ENCODE peak calls at places on chromosomes 7 and 10, in four cellular contexts. X is H1, L is mesendoderm, W is H9. C is an unnamed sample.

GRCh38 chr10:117757121-117757795 is 214.7 kb downstream of the EMX2 start:
- DNase-seq in X (no peak), L (no peak), W (no peak), C (no peak)

GRCh38 chr10:114920459-114920858 is 17.5 kb upstream of the TRUB1 start:
- DNase-seq in X (no peak), L (no peak), W (no peak), C (no peak)

GRCh38 chr10:84845628-84846261 is 517.4 kb downstream of the CCSER2 start:
- DNase-seq in X (no peak), L (peak; percentile 85), W (peak; percentile 36), C (no peak)

GRCh38 chr7:55245271-55245723 is 119.8 kb upstream of the LANCL2 start:
- DNase-seq in X (no peak), L (no peak), W (no peak), C (peak; percentile 93)

GRCh38 chr10:12728569-12728968 is 272.9 kb downstream of the CCDC3 start:
- DNase-seq in X (no peak), L (no peak), W (no peak), C (peak; percentile 26)

GRCh38 chr7:69757990-69758430 is 159.7 kb downstream of the AUTS2 start:
- DNase-seq in X (no peak), L (peak; percentile 80), W (no peak), C (no peak)

GRCh38 chr7:103499976-103500375 is 54.0 kb upstream of the SLC26A5 start:
- DNase-seq in X (no peak), L (no peak), W (no peak), C (peak; percentile 52)

GRCh38 chr7:54904986-54905385 is 113.8 kb upstream of the EGFR start:
- DNase-seq in X (no peak), L (no peak), W (no peak), C (no peak)

GRCh38 chr10:73785721-73786511 is 510 bp downstream of the ZSWIM8 start:
- DNase-seq in X (no peak), L (peak; percentile 79), W (peak; percentile 59), C (peak; percentile 65)

GRCh38 chr7:140659727-140660396 is 12.9 kb upstream of the ADCK2 start:
- DNase-seq in X (no peak), L (no peak), W (no peak), C (peak; percentile 71)

GRCh38 chr10:27719052-27719451 is 26.6 kb downstream of the MKX start:
- DNase-seq in X (no peak), L (no peak), W (no peak), C (no peak)

DNA sequence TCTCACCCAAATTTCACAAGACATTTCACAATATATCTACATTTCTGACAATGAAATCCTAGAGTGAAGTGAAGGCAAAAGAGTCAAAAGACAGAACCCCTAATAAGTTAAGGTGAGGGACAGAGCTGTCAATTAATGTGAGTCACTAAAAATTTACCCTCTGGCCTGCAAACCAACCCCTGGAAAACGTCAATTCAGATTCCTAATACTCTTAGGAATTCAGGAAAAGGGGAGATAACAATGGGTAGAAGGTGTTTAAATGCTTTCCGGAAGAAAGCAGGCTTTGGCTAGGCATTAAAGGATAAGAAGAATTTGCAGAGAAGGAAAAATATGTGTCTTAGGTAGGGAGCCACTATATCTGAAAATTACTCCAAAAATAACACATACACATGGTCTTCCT is 299.6 kb downstream of the INHBA start:
- DNase-seq in X (no peak), L (peak; percentile 84), W (no peak), C (no peak)
- H3K56ac ChIP-seq in X (no peak overlapping the region), L (no peak overlapping the region), W (no peak overlapping the region), C (no peak overlapping the region)

DNA sequence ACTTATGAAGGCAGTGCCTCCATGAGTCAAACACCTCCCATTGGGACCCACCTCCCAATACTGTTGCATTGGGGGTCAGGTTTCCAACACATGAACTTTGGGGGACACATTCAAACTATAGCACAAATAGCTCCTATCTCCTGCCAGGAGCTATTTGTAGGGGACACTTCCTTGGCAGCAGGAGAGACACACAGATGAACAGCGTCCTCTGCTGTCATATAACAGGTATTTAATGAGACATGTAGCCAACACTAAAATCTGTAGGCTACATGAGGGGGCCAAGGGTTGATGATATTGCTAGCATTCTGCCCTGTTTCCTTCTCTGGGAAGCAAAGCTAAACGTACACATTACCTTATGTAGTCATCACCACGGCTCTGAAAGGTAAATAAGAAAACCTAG is 2.6 kb upstream of the GPR26 start:
- DNase-seq in X (no peak), L (no peak), W (no peak), C (no peak)
- H3K56ac ChIP-seq in X (no peak overlapping the region), L (no peak overlapping the region), W (no peak overlapping the region), C (no peak overlapping the region)

DNA sequence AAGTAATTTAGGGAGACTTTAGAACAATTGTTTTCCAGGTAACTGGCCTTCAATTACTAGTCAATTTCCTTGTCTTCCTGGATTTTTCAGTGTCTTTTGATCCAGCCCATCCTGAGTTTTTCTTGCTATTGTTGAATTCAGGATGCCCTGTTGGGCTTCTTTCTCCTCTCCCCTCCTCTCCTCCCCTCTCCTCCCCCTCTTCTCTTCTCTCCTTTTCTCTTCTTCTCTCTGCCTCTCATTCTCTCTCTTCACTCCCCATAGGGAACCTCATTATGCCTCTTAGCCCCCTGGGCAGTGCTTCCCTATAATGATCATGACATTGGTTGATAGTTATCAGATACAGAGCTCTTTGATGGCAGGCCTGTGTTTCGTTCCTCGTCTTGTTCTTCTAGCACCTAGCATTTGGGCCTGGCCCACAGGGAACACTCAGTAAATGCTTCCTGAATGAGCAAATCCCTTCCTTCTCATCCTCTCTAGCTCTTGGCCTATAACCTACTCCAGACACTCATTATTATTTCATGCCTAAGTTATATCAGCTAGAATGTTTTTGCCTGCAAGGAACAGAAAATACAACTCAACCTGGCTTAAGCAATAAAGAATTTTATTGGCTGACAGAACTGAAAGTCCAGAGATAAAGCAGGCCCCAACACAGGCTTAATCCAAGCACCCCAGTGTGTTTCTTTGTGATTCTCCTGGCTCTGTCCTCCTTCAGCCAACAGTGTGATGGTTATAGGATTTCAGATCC is 56.8 kb downstream of the CACNB2 start:
- DNase-seq in X (no peak), L (peak; percentile 37), W (no peak), C (peak; percentile 33)
- H3K56ac ChIP-seq in X (no peak overlapping the region), L (no peak overlapping the region), W (no peak overlapping the region), C (no peak overlapping the region)

DNA sequence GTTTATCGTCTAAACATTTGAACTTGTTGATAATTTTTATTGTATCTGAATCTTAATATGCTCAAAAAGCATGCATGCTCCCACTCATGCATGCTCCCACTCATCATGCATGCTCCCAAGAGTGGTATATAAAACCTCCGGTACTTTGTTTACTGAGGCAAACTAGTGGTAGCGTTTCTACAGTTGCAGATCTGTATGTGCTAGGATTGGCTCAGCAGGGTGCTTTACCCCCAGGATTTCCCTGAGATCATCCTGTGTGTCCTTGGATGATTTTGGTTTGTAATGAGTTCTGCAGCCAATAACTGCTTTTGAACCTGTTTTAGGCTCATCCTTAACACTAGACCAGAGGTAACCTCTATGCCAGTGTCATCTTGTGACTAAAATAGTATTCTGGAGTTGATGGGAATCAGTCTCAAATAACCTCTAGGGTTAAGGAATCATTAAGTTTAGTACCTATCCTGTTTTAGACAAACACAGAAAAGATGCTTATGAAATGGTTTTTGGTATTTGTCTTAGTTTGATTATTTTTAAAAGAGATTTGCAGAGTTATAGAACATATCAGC is 40.4 kb downstream of the PHTF2 start:
- DNase-seq in X (no peak), L (peak; percentile 35), W (no peak), C (no peak)
- H3K56ac ChIP-seq in X (no peak overlapping the region), L (no peak overlapping the region), W (no peak overlapping the region), C (no peak overlapping the region)

GRCh38 chr7:92135100-92135429 is 788 bp upstream of the CYP51A1 start:
- DNase-seq in X (no peak), L (no peak), W (no peak), C (no peak)

GRCh38 chr7:92133737-92134270 is 473 bp downstream of the CYP51A1 start:
- DNase-seq in X (peak; percentile 50), L (peak; percentile 87), W (peak; percentile 86), C (peak; percentile 61)

GRCh38 chr7:92134271-92135099 is at the start of gene CYP51A1:
- DNase-seq in X (peak; percentile 60), L (peak; percentile 96), W (peak; percentile 94), C (peak; percentile 86)

GRCh38 chr7:92137531-92137930 is 3.3 kb upstream of the CYP51A1 start:
- DNase-seq in X (no peak), L (no peak), W (no peak), C (no peak)

DNA sequence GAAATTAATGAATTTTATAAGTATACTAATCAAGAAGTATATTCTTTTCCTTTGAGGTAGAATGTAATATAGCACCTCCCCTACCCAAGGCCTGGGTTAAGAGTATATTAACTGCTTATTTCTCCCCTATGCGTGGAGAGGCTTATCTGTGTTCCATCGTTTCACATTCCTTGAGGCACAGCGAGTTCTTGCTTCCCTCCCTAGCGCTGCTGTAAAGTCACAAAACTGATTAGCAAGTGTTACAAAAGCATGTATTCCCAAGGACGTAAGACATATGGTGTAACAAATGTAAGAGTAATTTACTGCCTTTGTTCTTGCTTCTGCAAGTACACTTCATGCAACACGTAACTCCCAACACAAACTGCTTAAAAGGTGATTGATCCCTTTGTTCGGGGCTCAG is 1.2 kb upstream of the CYP51A1 start:
- DNase-seq in X (no peak), L (peak; percentile 58), W (no peak), C (no peak)
- H3K56ac ChIP-seq in X (no peak overlapping the region), L (peak overlapping the region; percentile 98), W (no peak overlapping the region), C (no peak overlapping the region)

C was measured in IMR-90.